ENCODE peak calls at places on chromosomes 6 and 20, in four cellular contexts. J, M, H and Y are unnamed samples. For H3K4me1 and H3K9me2, the result is how much of the 10 kb centered on the place peaks cover.

GRCh38 chr6:84284428-84285033 is 57.1 kb upstream of the CEP162 start:
- DNase-seq in J (peak), M (no peak), H (peak), Y (peak)

GRCh38 chr20:37464173-37464572 is 56.9 kb upstream of the NNAT start:
- DNase-seq in M (no peak), H (no peak), J (no peak), Y (no peak)

GRCh38 chr6:156618600-156619205 is 158.5 kb upstream of the ARID1B start:
- DNase-seq in H (no peak), J (no peak), M (no peak), Y (no peak)

GRCh38 chr20:22322513-22322912 is 261.9 kb downstream of the FOXA2 start:
- DNase-seq in J (no peak), M (no peak), H (no peak), Y (no peak)

GRCh38 chr20:60092729-60093128 is 134.5 kb downstream of the CDH26 start:
- DNase-seq in M (no peak), H (no peak), J (no peak), Y (no peak)

GRCh38 chr20:35329435-35330139 is 37.4 kb upstream of the FAM83C start:
- DNase-seq in M (peak), H (peak), J (peak), Y (no peak)

GRCh38 chr20:20426472-20426907 is 58.6 kb downstream of the INSM1 start:
- DNase-seq in H (no peak), M (no peak), J (no peak), Y (no peak)

GRCh38 chr20:49148601-49149000 is 39.5 kb downstream of the STAU1 start:
- DNase-seq in M (no peak), J (no peak), H (no peak), Y (no peak)

GRCh38 chr6:70094156-70094555 is 208.7 kb downstream of the COL9A1 start:
- DNase-seq in M (no peak), H (no peak), J (no peak), Y (no peak)

GRCh38 chr6:29942275-29943052 is at the start of gene HLA-A:
- DNase-seq in J (peak), H (peak), M (peak), Y (peak)

GRCh38 chr6:34748757-34749156 is 8.5 kb upstream of the SNRPC start:
- DNase-seq in J (no peak), H (no peak), M (no peak), Y (no peak)

GRCh38 chr6:55772730-55773129 is 102.7 kb downstream of the BMP5 start:
- DNase-seq in H (no peak), J (peak), M (no peak), Y (no peak)

GRCh38 chr20:16664031-16664430 is 65.8 kb upstream of the SNRPB2 start:
- DNase-seq in M (no peak), H (no peak), J (no peak), Y (no peak)

GRCh38 chr6:40956871-40957270 is 82.2 kb downstream of the UNC5CL start:
- DNase-seq in H (no peak), J (no peak), M (no peak), Y (no peak)

GRCh38 chr6:70415660-70416059 is 2.4 kb downstream of the FAM135A start:
- DNase-seq in J (peak), H (no peak), M (no peak), Y (no peak)

GRCh38 chr6:137882225-137882961 is 15.3 kb downstream of the TNFAIP3 start:
- DNase-seq in H (no peak), J (no peak), M (no peak), Y (no peak)

GRCh38 chr20:25054133-25054820 is 3.7 kb downstream of the ACSS1 start:
- DNase-seq in H (no peak), M (no peak), J (no peak), Y (peak)

GRCh38 chr20:39851459-39851858 is 837.6 kb downstream of the MAFB start:
- DNase-seq in M (no peak), J (no peak), H (no peak), Y (no peak)

GRCh38 chr20:38853759-38854158 is 48.3 kb downstream of the PPP1R16B start:
- DNase-seq in J (no peak), H (no peak), M (no peak), Y (no peak)

GRCh38 chr6:5379647-5380242 is 118.4 kb downstream of the FARS2 start:
- DNase-seq in J (peak), H (peak), M (peak), Y (no peak)

GRCh38 chr6:39520943-39521342 is 198.4 kb upstream of the KCNK16 start:
- DNase-seq in H (no peak), M (no peak), J (no peak), Y (no peak)

GRCh38 chr20:47576516-47577033 is 74.9 kb downstream of the NCOA3 start:
- DNase-seq in H (peak), M (peak), J (peak), Y (peak)

GRCh38 chr20:42024653-42025052 is 406.5 kb upstream of the CHD6 start:
- DNase-seq in H (peak), J (no peak), M (no peak), Y (no peak)

GRCh38 chr6:40139447-40139846 is 205.2 kb upstream of the MOCS1 start:
- DNase-seq in H (no peak), M (no peak), J (no peak), Y (no peak)

GRCh38 chr20:16397053-16397452 is 176.2 kb downstream of the KIF16B start:
- DNase-seq in M (no peak), J (no peak), H (peak), Y (no peak)

GRCh38 chr6:131231103-131231502 is 95.8 kb downstream of the AKAP7 start:
- DNase-seq in J (peak), M (no peak), H (no peak), Y (no peak)

GRCh38 chr20:52515877-52516276 is 324.3 kb upstream of the ZFP64 start:
- DNase-seq in H (no peak), M (no peak), J (no peak), Y (no peak)

GRCh38 chr6:2630362-2630761 is 120.4 kb downstream of the MYLK4 start:
- DNase-seq in H (peak), M (no peak), J (peak), Y (peak)

GRCh38 chr6:7145269-7146078 is 37.7 kb downstream of the RREB1 start:
- DNase-seq in J (peak), H (no peak), M (no peak), Y (peak)

GRCh38 chr6:7143161-7143974 is 35.6 kb downstream of the RREB1 start:
- DNase-seq in H (peak), M (no peak), J (no peak), Y (no peak)

GRCh38 chr6:7147051-7147671 is 39.4 kb downstream of the RREB1 start:
- DNase-seq in J (no peak), H (no peak), M (no peak), Y (no peak)

GRCh38 chr6:7146079-7146828 is 38.5 kb downstream of the RREB1 start:
- DNase-seq in J (peak), H (peak), M (peak), Y (peak)

GRCh38 chr6:7144810-7145209 is 37.0 kb downstream of the RREB1 start:
- DNase-seq in J (no peak), H (no peak), M (no peak), Y (no peak)
- H3K4me1 ChIP-seq in J (half or more), H (half or more), M (under half), Y (half or more)

GRCh38 chr6:44503471-44503870 is 116.0 kb downstream of the CDC5L start:
- DNase-seq in J (no peak), H (no peak), M (no peak), Y (no peak)
- H3K9me2 ChIP-seq in J (under half), H (under half), M (under half), Y (under half)

GRCh38 chr20:43247361-43247760 is 57.7 kb upstream of the PTPRT start:
- DNase-seq in H (no peak), J (no peak), M (no peak), Y (no peak)

GRCh38 chr20:43241057-43241702 is 51.5 kb upstream of the PTPRT start:
- DNase-seq in H (no peak), M (no peak), J (no peak), Y (no peak)

GRCh38 chr20:43248341-43248740 is 58.6 kb upstream of the PTPRT start:
- DNase-seq in H (no peak), M (no peak), J (no peak), Y (no peak)

GRCh38 chr20:43244647-43245046 is 54.9 kb upstream of the PTPRT start:
- DNase-seq in M (no peak), H (no peak), J (no peak), Y (no peak)

GRCh38 chr20:43243672-43244269 is 54.1 kb upstream of the PTPRT start:
- DNase-seq in J (peak), M (peak), H (no peak), Y (no peak)
- TF ChIP-seq CTCF in J (peak), M (peak), H (peak), Y (peak)

GRCh38 chr6:1389791-1390070 is 355 bp downstream of the FOXF2 start:
- DNase-seq in H (no peak), M (no peak), J (no peak), Y (no peak)
- H3K4me1 ChIP-seq in H (under half), M (under half), J (under half), Y (under half)

GRCh38 chr6:91018586-91018985 is 431.7 kb upstream of the MAP3K7 start:
- DNase-seq in J (no peak), M (no peak), H (no peak), Y (no peak)
- H3K9me2 ChIP-seq in J (under half), M (under half), H (under half), Y (under half)

DNA sequence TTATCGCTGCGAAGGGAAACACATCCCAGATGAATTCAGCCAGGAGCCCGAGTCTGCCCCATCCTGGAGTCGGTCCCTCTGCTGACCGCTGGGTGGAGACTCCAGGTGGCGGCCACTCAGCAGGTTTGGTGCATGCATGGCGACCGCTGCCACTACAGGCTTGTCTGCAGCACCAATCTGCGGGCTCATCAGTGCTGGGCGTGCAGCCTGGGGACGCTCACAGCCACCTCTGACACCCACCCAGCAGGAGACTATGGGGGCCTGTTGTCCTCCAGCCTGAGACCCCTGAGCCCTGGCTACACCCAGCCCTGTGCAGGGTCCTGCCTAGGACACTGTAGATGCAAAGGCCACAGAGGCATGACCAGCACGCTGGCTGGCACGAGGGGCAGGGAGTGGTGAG is 40.5 kb upstream of the GATA5 start:
- DNase-seq in M (no peak), J (peak), H (no peak), Y (peak)
- TF ChIP-seq CTCF in M (no peak), J (peak), H (peak), Y (peak)